ENCODE peak calls at places on chromosomes 16 and 17, in four cellular contexts. One of them, this sample, is unnamed.
A peak's percentile ranks its signal among the peaks of the same experiment; 100 is the strongest.

GRCh38 chr17:65531508-65532431 is 29.7 kb downstream of the AXIN2 start:
- DNase-seq in Calu3: no peak
- DNase-seq in omental fat pad: peak; percentile 40
- DNase-seq in upper lobe of right lung: peak; percentile 76
- DNase-seq in this sample: no peak

GRCh38 chr16:5604770-5605169 is 507.2 kb upstream of the EEF2KMT start:
- DNase-seq in Calu3: peak; percentile 49
- DNase-seq in omental fat pad: no peak
- DNase-seq in upper lobe of right lung: no peak
- DNase-seq in this sample: peak; percentile 60

GRCh38 chr17:83073389-83074063 is 5.9 kb upstream of the METRNL start:
- DNase-seq in Calu3: peak; percentile 80
- DNase-seq in omental fat pad: no peak
- DNase-seq in upper lobe of right lung: no peak
- DNase-seq in this sample: no peak

GRCh38 chr16:31420037-31420436 is 8.1 kb downstream of the COX6A2 start:
- DNase-seq in Calu3: no peak
- DNase-seq in omental fat pad: no peak
- DNase-seq in upper lobe of right lung: no peak
- DNase-seq in this sample: no peak

GRCh38 chr16:72609933-72610332 is 438.0 kb upstream of the PMFBP1 start:
- DNase-seq in Calu3: no peak
- DNase-seq in omental fat pad: no peak
- DNase-seq in upper lobe of right lung: no peak
- DNase-seq in this sample: no peak

GRCh38 chr16:17828012-17828411 is 357.3 kb upstream of the XYLT1 start:
- DNase-seq in Calu3: no peak
- DNase-seq in omental fat pad: no peak
- DNase-seq in upper lobe of right lung: no peak
- DNase-seq in this sample: no peak

GRCh38 chr17:38338053-38338452 is 5.7 kb downstream of the GPR179 start:
- DNase-seq in Calu3: no peak
- DNase-seq in omental fat pad: no peak
- DNase-seq in upper lobe of right lung: no peak
- DNase-seq in this sample: no peak

GRCh38 chr17:16459850-16460550 is 32.0 kb downstream of the LRRC75A start:
- DNase-seq in Calu3: no peak
- DNase-seq in omental fat pad: no peak
- DNase-seq in upper lobe of right lung: no peak
- DNase-seq in this sample: no peak

GRCh38 chr17:3857261-3858105 is 11.4 kb upstream of the NCBP3 start:
- DNase-seq in Calu3: no peak
- DNase-seq in omental fat pad: no peak
- DNase-seq in upper lobe of right lung: no peak
- DNase-seq in this sample: no peak

GRCh38 chr17:32111141-32111771 is 31.0 kb upstream of the RHOT1 start:
- DNase-seq in Calu3: peak; percentile 40
- DNase-seq in omental fat pad: no peak
- DNase-seq in upper lobe of right lung: no peak
- DNase-seq in this sample: peak; percentile 52

GRCh38 chr16:85202631-85203461 is 90.6 kb upstream of the CIBAR2 start:
- DNase-seq in Calu3: no peak
- DNase-seq in omental fat pad: no peak
- DNase-seq in upper lobe of right lung: no peak
- DNase-seq in this sample: no peak

GRCh38 chr16:12339686-12340085 is 363.2 kb downstream of the SNX29 start:
- DNase-seq in Calu3: no peak
- DNase-seq in omental fat pad: no peak
- DNase-seq in upper lobe of right lung: no peak
- DNase-seq in this sample: no peak

GRCh38 chr16:70588565-70588964 is 57.8 kb upstream of the IL34 start:
- DNase-seq in Calu3: no peak
- DNase-seq in omental fat pad: no peak
- DNase-seq in upper lobe of right lung: no peak
- DNase-seq in this sample: no peak

GRCh38 chr17:79990704-79991103 is 45.0 kb downstream of the TBC1D16 start:
- DNase-seq in Calu3: no peak
- DNase-seq in omental fat pad: no peak
- DNase-seq in upper lobe of right lung: no peak
- DNase-seq in this sample: no peak

GRCh38 chr17:54085934-54086333 is 263.2 kb downstream of the KIF2B start:
- DNase-seq in Calu3: no peak
- DNase-seq in omental fat pad: no peak
- DNase-seq in upper lobe of right lung: peak; percentile 54
- DNase-seq in this sample: no peak

GRCh38 chr16:6335072-6335471 is 997.6 kb upstream of the RBFOX1 start:
- DNase-seq in Calu3: peak; percentile 18
- DNase-seq in omental fat pad: no peak
- DNase-seq in upper lobe of right lung: no peak
- DNase-seq in this sample: no peak

GRCh38 chr17:72334205-72334604 is 213.4 kb downstream of the SOX9 start:
- DNase-seq in Calu3: no peak
- DNase-seq in omental fat pad: no peak
- DNase-seq in upper lobe of right lung: no peak
- DNase-seq in this sample: no peak
- TF ChIP-seq CTCF in Calu3: no peak
- TF ChIP-seq CTCF in omental fat pad: no peak
- TF ChIP-seq CTCF in upper lobe of right lung: no peak
- TF ChIP-seq CTCF in this sample: no peak

GRCh38 chr17:74748279-74748528 is 224 bp upstream of the NHERF1 start:
- DNase-seq in Calu3: no peak
- DNase-seq in omental fat pad: no peak
- DNase-seq in upper lobe of right lung: no peak
- DNase-seq in this sample: no peak
- TF ChIP-seq CTCF in Calu3: no peak
- TF ChIP-seq CTCF in omental fat pad: no peak
- TF ChIP-seq CTCF in upper lobe of right lung: no peak
- TF ChIP-seq CTCF in this sample: no peak

DNA sequence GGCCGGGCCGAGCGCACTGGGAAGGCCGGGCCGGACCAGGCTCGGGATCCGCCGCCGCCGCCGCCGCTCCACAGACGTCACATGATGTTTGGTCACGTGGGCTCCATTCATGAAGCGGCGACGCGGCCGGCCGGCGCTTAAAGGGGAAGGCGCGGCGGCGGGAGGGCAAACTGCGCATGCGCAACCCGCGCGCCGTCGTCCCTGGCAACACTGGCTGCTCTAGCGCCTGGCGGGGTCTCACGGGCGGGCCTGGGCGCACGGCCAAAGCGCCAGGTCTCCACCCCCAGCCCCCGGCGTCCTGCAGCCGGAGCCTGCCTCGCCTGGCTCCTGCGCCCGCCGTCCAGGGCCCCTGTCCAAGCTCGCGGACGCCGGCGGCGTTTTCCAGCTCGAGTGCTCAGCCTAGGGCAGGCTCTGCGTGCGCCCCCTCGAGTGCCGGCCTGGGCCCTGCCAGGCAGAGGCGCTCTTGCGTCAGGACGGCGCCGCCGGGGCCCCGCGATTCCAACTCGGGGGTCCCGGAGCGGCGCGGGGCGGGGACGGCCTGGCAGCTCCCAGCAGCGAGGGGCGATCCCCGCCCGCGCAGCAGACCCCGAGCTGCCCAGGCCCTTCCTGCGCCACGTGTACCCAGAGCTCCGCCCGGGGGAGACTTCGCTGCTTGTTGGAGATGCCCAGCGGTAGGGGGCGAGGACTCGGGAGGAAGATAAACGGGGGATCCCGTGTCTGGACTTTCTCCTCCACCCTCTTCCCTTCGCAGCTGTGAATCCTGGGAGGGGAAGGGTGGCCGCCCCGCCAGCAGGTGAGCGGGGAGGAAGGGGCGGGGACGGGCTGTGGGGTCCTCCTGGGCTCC is at the start of gene MAFG:
- DNase-seq in Calu3: peak; percentile 92
- DNase-seq in omental fat pad: peak; percentile 87
- DNase-seq in upper lobe of right lung: peak; percentile 95
- DNase-seq in this sample: peak; percentile 86
- TF ChIP-seq CTCF in Calu3: no peak
- TF ChIP-seq CTCF in omental fat pad: no peak
- TF ChIP-seq CTCF in upper lobe of right lung: peak; percentile 32
- TF ChIP-seq CTCF in this sample: peak; percentile 40

GRCh38 chr16:67910162-67910561 is 17.1 kb downstream of the PSKH1 start:
- DNase-seq in Calu3: no peak
- DNase-seq in omental fat pad: no peak
- DNase-seq in upper lobe of right lung: no peak
- DNase-seq in this sample: peak; percentile 94
- TF ChIP-seq CTCF in Calu3: no peak
- TF ChIP-seq CTCF in omental fat pad: no peak
- TF ChIP-seq CTCF in upper lobe of right lung: no peak
- TF ChIP-seq CTCF in this sample: peak; percentile 61

DNA sequence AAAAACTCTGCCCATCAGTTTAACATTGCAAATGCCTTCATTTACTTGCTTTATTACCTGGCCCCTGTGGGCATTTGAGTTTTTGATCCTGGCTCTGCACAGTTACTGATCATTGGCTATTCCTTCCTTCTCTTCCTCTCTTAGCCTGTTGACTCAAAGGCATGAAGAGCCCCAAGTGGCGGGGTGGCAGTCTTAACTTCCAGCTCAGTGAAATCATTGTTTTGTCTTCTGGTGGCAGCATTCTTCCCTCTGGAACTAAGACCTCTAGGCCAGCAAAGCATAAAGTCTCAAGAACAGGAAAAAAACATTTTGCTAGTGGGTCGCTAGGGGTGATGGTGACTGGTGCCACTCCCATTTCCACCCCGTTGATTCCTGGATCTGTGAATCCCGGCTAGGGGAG is 52.3 kb upstream of the MRTFB start:
- DNase-seq in Calu3: no peak
- DNase-seq in omental fat pad: no peak
- DNase-seq in upper lobe of right lung: no peak
- DNase-seq in this sample: no peak
- TF ChIP-seq CTCF in Calu3: no peak
- TF ChIP-seq CTCF in omental fat pad: no peak
- TF ChIP-seq CTCF in upper lobe of right lung: no peak
- TF ChIP-seq CTCF in this sample: no peak

GRCh38 chr16:55505333-55506015 is 3.4 kb upstream of the LPCAT2 start:
- DNase-seq in Calu3: no peak
- DNase-seq in omental fat pad: no peak
- DNase-seq in upper lobe of right lung: no peak
- DNase-seq in this sample: no peak

GRCh38 chr16:55501549-55502322 is 7.1 kb upstream of the LPCAT2 start:
- DNase-seq in Calu3: peak; percentile 33
- DNase-seq in omental fat pad: no peak
- DNase-seq in upper lobe of right lung: no peak
- DNase-seq in this sample: no peak

GRCh38 chr16:55503726-55504553 is 4.9 kb upstream of the LPCAT2 start:
- DNase-seq in Calu3: no peak
- DNase-seq in omental fat pad: no peak
- DNase-seq in upper lobe of right lung: no peak
- DNase-seq in this sample: no peak

GRCh38 chr16:55499951-55500350 is 8.9 kb upstream of the LPCAT2 start:
- DNase-seq in Calu3: peak; percentile 56
- DNase-seq in omental fat pad: no peak
- DNase-seq in upper lobe of right lung: no peak
- DNase-seq in this sample: no peak

GRCh38 chr16:55502801-55503366 is 6.0 kb upstream of the LPCAT2 start:
- DNase-seq in Calu3: peak; percentile 65
- DNase-seq in omental fat pad: no peak
- DNase-seq in upper lobe of right lung: peak; percentile 84
- DNase-seq in this sample: peak; percentile 88
- TF ChIP-seq CTCF in Calu3: no peak
- TF ChIP-seq CTCF in omental fat pad: no peak
- TF ChIP-seq CTCF in upper lobe of right lung: no peak
- TF ChIP-seq CTCF in this sample: peak; percentile 55

DNA sequence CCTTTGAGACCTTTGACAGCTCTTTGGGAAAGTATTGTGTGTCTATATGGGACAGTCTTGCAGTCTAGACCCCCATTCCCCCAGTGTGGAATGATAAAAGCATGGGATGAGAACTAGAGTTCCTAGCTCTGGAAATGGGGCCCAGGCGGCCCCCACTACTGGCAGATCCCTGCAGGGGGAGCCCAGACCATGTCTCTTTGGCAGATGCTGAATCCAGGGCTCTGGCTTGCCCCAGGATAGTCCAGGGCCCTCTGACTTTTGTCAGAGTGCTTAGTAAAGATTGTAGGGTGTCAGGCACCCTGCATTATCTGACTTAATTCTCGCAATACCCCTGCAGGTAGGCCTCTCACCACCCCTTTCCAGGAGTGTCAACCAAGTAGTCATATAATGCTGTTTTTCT is 8.3 kb downstream of the ALKBH5 start:
- DNase-seq in Calu3: peak; percentile 11
- DNase-seq in omental fat pad: no peak
- DNase-seq in upper lobe of right lung: no peak
- DNase-seq in this sample: no peak
- TF ChIP-seq CTCF in Calu3: no peak
- TF ChIP-seq CTCF in omental fat pad: no peak
- TF ChIP-seq CTCF in upper lobe of right lung: peak; percentile 22
- TF ChIP-seq CTCF in this sample: no peak